ENCODE peak calls at places on chromosomes 16 and 17, in four cellular contexts. P is heart right ventricle, W is body of pancreas, B is GM23338. S is an unnamed sample.
A peak's percentile ranks its signal among the peaks of the same experiment; 100 is the strongest.

GRCh38 chr17:42266918-42267766 is 9.0 kb downstream of the STAT5B start:
- DNase-seq in B (no peak), P (no peak), W (no peak), S (no peak)

GRCh38 chr17:7782237-7782636 is 51.8 kb upstream of the KDM6B start:
- DNase-seq in W (no peak), B (no peak), P (no peak), S (peak; percentile 13)

GRCh38 chr17:68567035-68567434 is 34.1 kb downstream of the FAM20A start:
- DNase-seq in B (no peak), W (no peak), P (no peak), S (no peak)

GRCh38 chr17:8359769-8360168 is 16.7 kb downstream of the KRABD2 start:
- DNase-seq in B (peak; percentile 47), W (no peak), P (no peak), S (no peak)

GRCh38 chr17:81733507-81734404 is 21.7 kb downstream of the SLC25A10 start:
- DNase-seq in B (peak; percentile 89), W (peak; percentile 91), P (peak; percentile 83), S (no peak)

GRCh38 chr17:38397227-38397626 is 31.0 kb upstream of the ARHGAP23 start:
- DNase-seq in W (no peak), P (no peak), B (no peak), S (no peak)

GRCh38 chr17:41793749-41794602 is 7.5 kb upstream of the JUP start:
- DNase-seq in P (no peak), W (no peak), B (peak; percentile 93), S (no peak)

GRCh38 chr16:56658476-56658875 is 717 bp downstream of the MT1F start:
- DNase-seq in B (no peak), W (no peak), P (no peak), S (no peak)

GRCh38 chr17:46876926-46877325 is 25.5 kb downstream of the WNT9B start:
- DNase-seq in W (peak; percentile 53), B (no peak), P (no peak), S (no peak)

GRCh38 chr17:72512649-72513556 is 392.1 kb downstream of the SOX9 start:
- DNase-seq in B (no peak), P (no peak), W (no peak), S (no peak)

DNA sequence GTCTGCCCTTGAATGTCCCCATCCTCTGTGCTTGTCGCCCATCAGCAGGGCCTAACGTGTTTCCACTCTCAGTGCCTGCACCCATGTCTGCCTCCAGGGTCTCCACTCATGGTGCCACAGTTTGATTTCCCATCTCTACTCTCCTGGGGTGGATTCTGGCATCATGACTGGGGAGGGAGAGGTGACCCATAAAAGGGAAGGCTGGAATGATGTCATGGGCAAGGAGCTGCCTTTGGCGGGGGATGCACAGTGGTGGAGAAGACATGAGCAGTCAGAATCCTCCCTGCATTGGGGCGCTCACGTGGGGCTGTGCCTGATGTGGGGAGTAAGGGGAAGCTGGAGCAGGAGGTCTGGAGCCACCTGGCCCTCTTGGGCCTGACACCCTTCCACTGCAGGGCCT is 100.9 kb downstream of the USP22 start:
- DNase-seq in P (no peak), W (no peak), B (no peak), S (no peak)
- TF ChIP-seq CTCF in P (no peak), W (no peak), B (no peak), S (no peak)

GRCh38 chr17:63680700-63681099 is 19.2 kb downstream of the LIMD2 start:
- DNase-seq in P (no peak), W (no peak), B (no peak), S (no peak)
- H3K4me3 ChIP-seq in P (no peak overlapping the region), W (no peak overlapping the region), B (no peak overlapping the region), S (no peak overlapping the region)

GRCh38 chr16:75025766-75026165 is 26.9 kb downstream of the ZNRF1 start:
- DNase-seq in P (no peak), B (no peak), W (no peak), S (no peak)
- TF ChIP-seq CTCF in P (no peak), B (no peak), W (no peak), S (no peak)

GRCh38 chr16:77435240-77435819 is 496 bp upstream of the ADAMTS18 start:
- DNase-seq in W (no peak), B (peak; percentile 40), P (no peak), S (no peak)

GRCh38 chr16:77432264-77432663 is 2.6 kb downstream of the ADAMTS18 start:
- DNase-seq in W (no peak), P (no peak), B (no peak), S (no peak)

GRCh38 chr16:77433146-77433545 is 1.7 kb downstream of the ADAMTS18 start:
- DNase-seq in P (no peak), B (no peak), W (no peak), S (no peak)

GRCh38 chr16:77434365-77435239 is at the start of gene ADAMTS18:
- DNase-seq in B (peak; percentile 72), W (no peak), P (no peak), S (no peak)

DNA sequence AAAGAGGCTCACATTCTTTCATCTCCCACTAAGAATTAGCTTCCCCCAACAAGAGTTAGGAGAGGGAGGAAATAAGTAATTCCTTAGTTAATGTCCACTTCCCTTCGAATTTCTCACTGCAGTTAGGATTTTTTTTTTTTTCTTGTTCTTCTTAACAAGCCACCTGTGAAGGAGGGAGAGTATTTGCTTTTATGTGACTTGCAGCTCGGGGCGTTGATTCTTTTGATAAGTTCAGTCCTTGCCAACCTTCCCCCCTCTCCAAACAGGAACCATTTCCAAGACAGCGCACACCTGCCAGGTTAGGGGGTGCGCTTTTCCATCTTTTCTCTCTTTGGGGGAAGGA is 841 bp downstream of the ADAMTS18 start:
- DNase-seq in B (no peak), P (no peak), W (no peak), S (no peak)
- H3K4me3 ChIP-seq in B (peak overlapping the region; percentile 76), P (no peak overlapping the region), W (no peak overlapping the region), S (peak overlapping the region; percentile 38)

GRCh38 chr16:85348065-85348840 is 236.0 kb upstream of the CIBAR2 start:
- DNase-seq in B (no peak), P (no peak), W (no peak), S (no peak)
- TF ChIP-seq CTCF in B (no peak), P (no peak), W (no peak), S (no peak)

GRCh38 chr16:28294201-28294600 is 1.9 kb downstream of the SBK1 start:
- DNase-seq in B (no peak), P (no peak), W (no peak), S (no peak)
- H3K4me3 ChIP-seq in B (peak overlapping the region; percentile 100), P (no peak overlapping the region), W (no peak overlapping the region), S (no peak overlapping the region)

GRCh38 chr17:76869878-76870714 is 1.9 kb downstream of the MGAT5B start:
- DNase-seq in W (no peak), B (peak; percentile 77), P (no peak), S (no peak)

GRCh38 chr17:76871668-76872067 is 3.5 kb downstream of the MGAT5B start:
- DNase-seq in W (no peak), P (no peak), B (no peak), S (no peak)

GRCh38 chr17:76872221-76872873 is 4.1 kb downstream of the MGAT5B start:
- DNase-seq in P (no peak), B (no peak), W (no peak), S (no peak)

GRCh38 chr17:76873856-76874255 is 5.7 kb downstream of the MGAT5B start:
- DNase-seq in W (no peak), B (no peak), P (no peak), S (no peak)

GRCh38 chr17:76872874-76873221 is 4.6 kb downstream of the MGAT5B start:
- DNase-seq in W (no peak), B (no peak), P (no peak), S (no peak)
- TF ChIP-seq CTCF in W (no peak), B (no peak), P (no peak), S (no peak)

GRCh38 chr16:15811778-15812750 is 44.8 kb downstream of the MYH11 start:
- DNase-seq in W (peak; percentile 24), B (peak; percentile 6), P (no peak), S (no peak)
- H3K4me3 ChIP-seq in W (no peak overlapping the region), B (no peak overlapping the region), P (peak overlapping the region; percentile 17), S (no peak overlapping the region)

DNA sequence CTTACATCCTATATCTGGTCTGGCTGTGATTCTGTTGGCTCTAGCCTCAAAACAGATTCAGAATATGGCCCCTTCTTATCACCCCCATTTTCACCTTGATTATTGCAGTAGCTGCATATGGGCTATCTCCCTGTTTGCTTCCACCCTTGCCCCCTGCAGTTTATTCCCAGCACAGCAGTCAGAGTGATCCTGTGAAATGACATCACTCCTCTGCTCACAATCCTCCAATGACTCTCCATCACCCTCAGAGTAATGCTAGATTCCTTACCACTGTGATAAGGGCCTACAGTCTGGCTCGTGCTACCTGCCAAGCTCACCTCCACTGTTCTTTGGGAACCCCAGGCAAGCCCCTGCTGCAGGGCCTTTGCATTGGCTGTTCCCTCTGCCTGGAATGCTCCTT is 92.5 kb downstream of the ASIC2 start:
- DNase-seq in B (peak; percentile 56), W (no peak), P (no peak), S (no peak)
- TF ChIP-seq CTCF in B (peak; percentile 29), W (no peak), P (no peak), S (peak; percentile 55)

S was measured in epithelial cell of proximal tubule.